ENCODE peak calls at places on chromosomes 11 and 22, in seven cellular contexts. Y, R, T, P, V, L and I are unnamed samples.

GRCh38 chr11:106493751-106494150 is 416.3 kb downstream of the AASDHPPT start:
- DNase-seq in Y (no peak), R (no peak), T (no peak), P (no peak), V (no peak), L (no peak), I (no peak)

GRCh38 chr11:76135491-76135890 is 70.8 kb downstream of the WNT11 start:
- DNase-seq in Y (no peak), R (no peak), T (no peak), P (no peak), V (no peak), L (no peak), I (no peak)

GRCh38 chr11:56841210-56841810 is 92.8 kb upstream of the OR9G4 start:
- DNase-seq in Y (peak), R (peak), T (peak), P (peak), V (peak), L (peak), I (no peak)

GRCh38 chr11:133082453-133082781 is 449.9 kb downstream of the OPCML start:
- DNase-seq in Y (no peak), R (no peak), T (no peak), P (no peak), V (no peak), L (peak), I (no peak)

GRCh38 chr11:67504023-67504949 is 877 bp downstream of the PITPNM1 start:
- DNase-seq in Y (peak), R (no peak), T (peak), P (peak), V (peak), L (peak), I (no peak)

GRCh38 chr11:134008593-134008992 is 51.8 kb upstream of the IGSF9B start:
- DNase-seq in Y (no peak), R (no peak), T (no peak), P (no peak), V (no peak), L (no peak), I (no peak)

GRCh38 chr11:12393691-12394090 is 16.3 kb downstream of the PARVA start:
- DNase-seq in Y (no peak), R (no peak), T (no peak), P (no peak), V (no peak), L (no peak), I (no peak)

GRCh38 chr11:59207988-59208432 is 4.7 kb downstream of the MPEG1 start:
- DNase-seq in Y (peak), R (peak), T (peak), P (peak), V (peak), L (peak), I (no peak)

GRCh38 chr22:46965552-46966494 is 203.4 kb downstream of the TBC1D22A start:
- DNase-seq in Y (no peak), R (no peak), T (no peak), P (no peak), V (no peak), L (no peak), I (no peak)

GRCh38 chr22:29541845-29542244 is 11.7 kb downstream of the THOC5 start:
- DNase-seq in Y (no peak), R (peak), T (no peak), P (no peak), V (no peak), L (no peak), I (no peak)

GRCh38 chr11:64438986-64439771 is 80.2 kb downstream of the RPS6KA4 start:
- DNase-seq in Y (no peak), R (no peak), T (no peak), P (no peak), V (no peak), L (no peak), I (no peak)

GRCh38 chr11:65492637-65493366 is 6.0 kb upstream of the MALAT1 start:
- DNase-seq in Y (peak), R (peak), T (peak), P (peak), V (peak), L (peak), I (peak)

GRCh38 chr11:69801513-69802335 is 17.5 kb downstream of the FGF3 start:
- DNase-seq in Y (peak), R (peak), T (no peak), P (no peak), V (peak), L (peak), I (no peak)

GRCh38 chr22:17751596-17751995 is 22.7 kb downstream of the BID start:
- DNase-seq in Y (no peak), R (no peak), T (no peak), P (no peak), V (no peak), L (no peak), I (no peak)

GRCh38 chr11:46360878-46361277 is 13.6 kb downstream of the DGKZ start:
- DNase-seq in Y (no peak), R (peak), T (no peak), P (no peak), V (no peak), L (no peak), I (no peak)

GRCh38 chr11:965206-965775 is 39.6 kb downstream of the AP2A2 start:
- DNase-seq in Y (no peak), R (no peak), T (no peak), P (no peak), V (no peak), L (no peak), I (no peak)

GRCh38 chr11:37506516-37506915 is 908.5 kb upstream of the RAG2 start:
- DNase-seq in Y (no peak), R (peak), T (no peak), P (no peak), V (no peak), L (no peak), I (no peak)

GRCh38 chr22:30328466-30329049 is 1.8 kb upstream of the TBC1D10A start:
- DNase-seq in Y (no peak), R (no peak), T (no peak), P (no peak), V (no peak), L (no peak), I (no peak)

GRCh38 chr11:1230456-1231395 is 7.9 kb downstream of the MUC5B start:
- DNase-seq in Y (no peak), R (no peak), T (no peak), P (no peak), V (no peak), L (no peak), I (no peak)

GRCh38 chr11:199782-200181 is 6.9 kb downstream of the SCGB1C1 start:
- DNase-seq in Y (no peak), R (no peak), T (no peak), P (no peak), V (no peak), L (no peak), I (no peak)

GRCh38 chr11:16841481-16841880 is 103.0 kb downstream of the C11orf58 start:
- DNase-seq in Y (no peak), R (no peak), T (no peak), P (no peak), V (no peak), L (no peak), I (no peak)

GRCh38 chr22:46068908-46069481 is 81.3 kb upstream of the PPARA start:
- DNase-seq in Y (no peak), R (peak), T (peak), P (no peak), V (peak), L (no peak), I (no peak)

GRCh38 chr22:44099696-44100095 is 75.6 kb downstream of the PARVB start:
- DNase-seq in Y (no peak), R (no peak), T (no peak), P (no peak), V (no peak), L (no peak), I (no peak)

GRCh38 chr22:48488611-48489456 is 1338.8 kb downstream of the BRD1 start:
- DNase-seq in Y (no peak), R (no peak), T (no peak), P (no peak), V (no peak), L (no peak), I (no peak)

GRCh38 chr22:37887610-37888378 is 18.3 kb upstream of the MICALL1 start:
- DNase-seq in Y (no peak), R (no peak), T (no peak), P (no peak), V (peak), L (no peak), I (no peak)

GRCh38 chr11:2778630-2779498 is 79.1 kb upstream of the KCNQ1OT1 start:
- DNase-seq in Y (no peak), R (peak), T (no peak), P (no peak), V (peak), L (no peak), I (peak)

GRCh38 chr11:112249871-112250590 is 10.6 kb downstream of the PLET1 start:
- DNase-seq in Y (no peak), R (no peak), T (no peak), P (no peak), V (no peak), L (no peak), I (no peak)